ENCODE peak calls at places on chromosomes 3 and 15, in six cellular contexts. X is tibial nerve, H is breast epithelium, W is NB4, K is transverse colon, B is A549. Z is an unnamed sample.

GRCh38 chr3:107662109-107662477 is 139.3 kb downstream of the BBX start:
- DNase-seq in H (peak; percentile 18), B (no peak), X (peak; percentile 51), W (no peak), K (no peak), Z (no peak)

GRCh38 chr3:129347446-129347845 is 68.8 kb downstream of the HMCES start:
- DNase-seq in B (no peak), X (no peak), K (no peak), H (no peak), W (no peak), Z (no peak)

GRCh38 chr3:134640872-134641470 is 9.9 kb downstream of the KY start:
- DNase-seq in B (peak; percentile 29), W (peak; percentile 76), K (no peak), X (no peak), H (no peak), Z (peak; percentile 31)

GRCh38 chr15:70093070-70093469 is 4.6 kb downstream of the TLE3 start:
- DNase-seq in B (no peak), W (peak; percentile 44), H (no peak), K (no peak), X (no peak), Z (no peak)

GRCh38 chr3:11567516-11568467 is 75.9 kb downstream of the VGLL4 start:
- DNase-seq in H (peak; percentile 60), K (no peak), B (peak; percentile 56), X (no peak), W (no peak), Z (no peak)

GRCh38 chr15:79942656-79943481 is 28.1 kb downstream of the BCL2A1 start:
- DNase-seq in H (no peak), B (peak; percentile 73), X (no peak), K (no peak), W (peak; percentile 69), Z (no peak)

GRCh38 chr3:45302470-45302869 is 76.4 kb upstream of the TMEM158 start:
- DNase-seq in X (no peak), B (no peak), K (no peak), W (no peak), H (no peak), Z (no peak)

GRCh38 chr3:155712008-155712407 is 32.9 kb downstream of the PLCH1 start:
- DNase-seq in H (no peak), K (no peak), X (no peak), W (peak; percentile 19), B (no peak), Z (no peak)

GRCh38 chr15:58313304-58313703 is 118.5 kb upstream of the LIPC start:
- DNase-seq in H (no peak), W (no peak), B (no peak), X (no peak), K (no peak), Z (no peak)

GRCh38 chr3:38004415-38005075 is 14.0 kb downstream of the VILL start:
- DNase-seq in K (peak; percentile 94), W (peak; percentile 70), X (peak; percentile 94), B (peak; percentile 76), H (peak; percentile 84), Z (peak; percentile 68)

GRCh38 chr3:137259089-137259488 is 301.3 kb downstream of the IL20RB start:
- DNase-seq in H (no peak), K (no peak), W (no peak), X (no peak), B (no peak), Z (no peak)
- TF ChIP-seq POLR2A in H (no peak), K (no peak), W (no peak), X (no peak), B (no peak), Z (no peak)

DNA sequence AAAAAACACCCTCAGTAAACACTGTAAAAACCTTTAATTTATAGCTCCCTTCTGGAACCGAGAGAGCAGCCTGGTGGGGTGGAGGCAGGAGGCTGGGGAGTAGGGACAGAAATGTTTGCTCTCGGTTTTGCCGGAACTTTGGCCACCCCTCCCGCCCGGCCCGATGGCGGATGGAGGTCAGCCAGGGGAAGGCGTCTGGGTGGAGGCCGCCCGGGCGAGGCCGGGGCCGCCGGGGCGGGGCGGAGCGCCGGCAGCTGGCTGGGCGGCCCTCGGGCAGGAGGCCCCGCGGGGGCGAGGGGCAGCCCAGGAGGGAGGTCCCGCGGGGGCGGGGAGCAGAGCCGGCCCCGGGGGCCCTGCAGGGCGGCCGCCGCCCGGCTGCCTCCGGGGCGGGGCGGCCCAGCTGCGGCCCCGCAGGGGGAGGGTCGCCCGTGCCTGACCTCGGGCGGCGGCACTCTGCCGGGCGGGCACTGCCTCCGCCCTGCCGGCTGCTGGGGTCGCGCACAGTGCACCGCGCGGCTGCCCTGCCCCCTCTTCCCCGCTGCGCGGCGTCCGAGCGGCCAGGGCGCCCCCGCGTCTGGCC is 829 bp upstream of the SKIL start:
- DNase-seq in H (peak; percentile 66), B (peak; percentile 84), X (peak; percentile 68), W (peak; percentile 88), K (peak; percentile 89), Z (peak; percentile 91)
- TF ChIP-seq POLR2A in H (no peak), B (peak; percentile 27), X (no peak), W (no peak), K (peak; percentile 66), Z (peak; percentile 9)

DNA sequence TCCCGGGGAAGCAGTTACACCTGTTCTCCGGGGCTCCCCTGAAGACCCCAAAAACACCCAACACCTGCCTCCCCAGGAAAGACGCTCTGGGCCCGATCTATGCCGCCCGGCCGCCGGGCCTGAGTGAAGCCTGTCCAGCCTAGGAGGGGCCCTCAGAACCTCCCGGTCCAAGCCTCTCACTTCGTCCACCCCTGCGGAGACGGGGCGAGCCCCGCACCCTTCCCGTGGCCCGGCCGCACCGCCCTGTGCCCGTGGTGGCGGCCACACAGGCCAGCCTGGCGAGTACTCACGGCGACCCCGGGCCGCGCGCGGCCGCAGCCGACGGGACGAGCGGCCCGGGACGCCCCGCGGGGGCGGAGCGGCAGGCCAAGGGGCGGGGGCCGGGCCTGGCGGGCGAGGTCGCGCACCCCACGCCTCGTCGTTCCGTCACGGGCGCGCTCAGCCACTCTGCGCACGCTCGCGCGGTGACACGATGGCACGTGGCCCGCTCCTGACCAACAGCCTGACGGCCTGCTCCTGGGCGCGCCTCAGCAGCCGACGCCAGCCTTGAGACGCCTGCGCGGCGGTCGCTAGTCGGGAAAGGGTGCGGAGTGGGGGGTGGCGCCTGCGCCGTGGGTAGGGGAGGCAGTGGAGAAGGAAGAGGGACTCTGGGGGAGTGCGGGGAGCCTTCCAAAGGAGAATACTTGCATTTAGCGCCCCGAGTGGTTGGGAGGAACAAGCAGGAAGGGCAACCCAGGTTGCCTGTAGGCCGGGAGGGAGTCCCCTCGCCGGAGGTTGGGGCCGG is at the start of gene PARP6:
- DNase-seq in W (peak; percentile 99), X (peak; percentile 94), H (peak; percentile 98), K (peak; percentile 98), B (peak; percentile 100), Z (peak; percentile 80)
- TF ChIP-seq POLR2A in W (peak; percentile 45), X (peak; percentile 25), H (no peak), K (peak; percentile 51), B (peak; percentile 90), Z (peak; percentile 25)

DNA sequence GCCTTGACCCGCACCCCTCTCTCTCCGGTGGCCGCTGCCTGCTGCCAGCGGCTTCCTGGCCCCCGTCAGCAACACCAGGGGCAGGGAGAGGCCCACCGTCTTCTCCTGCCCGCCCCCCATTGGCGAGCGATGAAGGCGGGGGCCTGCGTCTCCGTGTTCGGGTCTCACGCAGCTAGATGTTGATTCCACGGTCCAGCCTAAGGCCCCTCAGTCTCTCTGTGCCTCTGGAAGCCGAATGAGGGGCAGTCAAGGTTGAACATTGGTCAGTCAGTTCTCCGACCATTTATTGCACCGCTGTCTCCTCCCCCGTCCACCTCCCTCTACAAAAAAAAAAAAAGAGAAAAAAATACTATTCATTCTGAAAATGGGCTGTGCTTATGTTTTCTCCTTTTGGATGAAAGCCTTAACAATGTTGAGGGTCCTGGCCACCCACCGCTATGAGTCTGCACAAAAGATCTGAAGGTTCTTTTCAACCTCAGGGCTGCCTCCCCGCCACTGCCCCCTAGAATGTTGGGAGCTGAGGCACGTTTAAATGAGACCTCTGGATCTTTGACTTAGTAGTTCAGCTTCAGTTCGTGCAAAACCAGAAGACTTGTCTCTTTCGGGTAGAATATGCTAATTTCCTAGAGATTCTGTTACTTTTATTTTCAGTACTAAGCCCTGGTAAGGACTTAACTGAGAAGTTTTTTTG is 724 bp downstream of the IREB2 start:
- DNase-seq in K (no peak), X (no peak), H (peak; percentile 26), B (peak; percentile 31), W (peak; percentile 64), Z (peak; percentile 68)
- TF ChIP-seq POLR2A in K (no peak), X (no peak), H (no peak), B (no peak), W (no peak), Z (no peak)

GRCh38 chr3:177197934-177198484 is 727 bp upstream of the TBL1XR1 start:
- DNase-seq in X (no peak), B (peak; percentile 39), K (no peak), W (no peak), H (no peak), Z (no peak)
- TF ChIP-seq POLR2A in X (no peak), B (no peak), K (no peak), W (no peak), H (no peak), Z (peak; percentile 45)

GRCh38 chr15:41031232-41032078 is 78.2 kb downstream of the CHAC1 start:
- DNase-seq in B (no peak), H (no peak), W (no peak), K (no peak), X (no peak), Z (no peak)
- TF ChIP-seq POLR2A in B (no peak), H (no peak), W (no peak), K (no peak), X (no peak), Z (no peak)

DNA sequence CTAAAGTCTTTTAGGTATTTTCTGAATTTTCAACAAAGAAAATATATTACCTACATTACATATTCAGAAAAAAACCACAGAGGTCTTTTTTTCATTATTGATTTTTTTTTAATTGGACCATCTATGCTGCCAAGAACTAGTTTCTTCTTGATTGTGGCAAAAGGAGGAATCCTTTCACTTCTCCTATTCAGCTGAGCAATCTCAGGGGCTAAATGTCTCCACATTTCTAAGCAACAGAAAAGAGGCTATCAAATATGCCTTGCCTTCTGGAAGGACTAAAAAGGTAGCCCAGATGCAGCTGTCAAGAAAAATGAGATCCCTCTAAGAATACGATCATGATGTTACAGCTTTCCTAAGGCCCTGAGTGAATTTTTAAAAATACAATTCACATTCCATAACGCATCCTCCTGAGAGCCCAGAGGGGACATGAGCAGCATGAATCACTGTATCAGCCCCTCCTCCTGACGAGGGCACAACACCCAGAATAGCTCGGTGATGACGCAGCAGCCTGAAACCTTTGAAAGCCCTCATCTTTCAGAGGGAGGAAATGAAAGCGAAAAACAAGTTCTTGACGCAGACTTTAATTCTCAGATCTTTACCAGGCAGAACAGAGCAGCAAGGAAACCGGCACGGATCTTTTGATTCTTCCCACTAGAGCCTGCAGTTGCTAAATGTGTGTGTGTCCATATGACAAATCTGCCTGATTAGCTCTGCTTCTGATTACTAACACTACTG is 24.6 kb downstream of the RUBCN start:
- DNase-seq in K (peak; percentile 87), H (peak; percentile 87), X (peak; percentile 89), W (peak; percentile 89), B (peak; percentile 94), Z (peak; percentile 86)
- TF ChIP-seq POLR2A in K (peak; percentile 65), H (peak; percentile 29), X (peak; percentile 58), W (no peak), B (no peak), Z (no peak)